ENCODE peak calls at places on chromosomes 13 and 19, in nine cellular contexts. Q is left ventricle myocardium inferior, T is lung, I is nephron progenitor cell, X is PC-3, A is ovary, G is WERI-Rb-1, R is retinal pigment epithelial cell, Y is breast epithelium. S is an unnamed sample.

GRCh38 chr13:96744665-96745331 is 249.5 kb downstream of the OXGR1 start:
- DNase-seq in Q (no peak), T (no peak), I (no peak), X (no peak), A (no peak), G (no peak), R (no peak), Y (no peak), S (no peak)

GRCh38 chr13:113205428-113205931 is 3.0 kb downstream of the PCID2 start:
- DNase-seq in Q (no peak), T (no peak), I (no peak), X (peak), A (no peak), G (no peak), R (no peak), Y (no peak), S (no peak)

GRCh38 chr13:37409756-37410155 is 188.8 kb downstream of the POSTN start:
- DNase-seq in Q (no peak), T (no peak), I (no peak), X (no peak), A (no peak), G (no peak), R (peak), Y (no peak), S (no peak)

GRCh38 chr19:33292595-33293254 is 9.6 kb downstream of the CEBPA start:
- DNase-seq in Q (no peak), T (peak), I (no peak), X (peak), A (no peak), G (peak), R (no peak), Y (no peak), S (peak)

GRCh38 chr13:111383591-111384440 is 63.4 kb downstream of the TEX29 start:
- DNase-seq in Q (no peak), T (no peak), I (no peak), X (no peak), A (no peak), G (no peak), R (no peak), Y (no peak), S (no peak)

GRCh38 chr19:611506-611869 is 21.8 kb downstream of the HCN2 start:
- DNase-seq in Q (no peak), T (no peak), I (no peak), X (peak), A (no peak), G (peak), R (peak), Y (no peak), S (no peak)

GRCh38 chr13:49238621-49239020 is 9.1 kb upstream of the CDADC1 start:
- DNase-seq in Q (no peak), T (no peak), I (no peak), X (peak), A (no peak), G (no peak), R (no peak), Y (no peak), S (no peak)

GRCh38 chr13:35621989-35622388 is 145.5 kb upstream of the MAB21L1 start:
- DNase-seq in Q (no peak), T (no peak), I (no peak), X (peak), A (no peak), G (no peak), R (no peak), Y (no peak), S (no peak)

GRCh38 chr19:15937771-15938170 is 3.4 kb upstream of the CYP4F11 start:
- DNase-seq in Q (no peak), T (peak), I (no peak), X (no peak), A (no peak), G (no peak), R (no peak), Y (no peak), S (no peak)

GRCh38 chr19:1364070-1364719 is 19.5 kb upstream of the NDUFS7 start:
- DNase-seq in Q (no peak), T (no peak), I (no peak), X (no peak), A (no peak), G (no peak), R (no peak), Y (no peak), S (no peak)

GRCh38 chr13:110520431-110521295 is 40.9 kb downstream of the RAB20 start:
- DNase-seq in Q (peak), T (peak), I (no peak), X (no peak), A (peak), G (no peak), R (no peak), Y (peak), S (no peak)

GRCh38 chr13:32170841-32171240 is 139.3 kb downstream of the FRY start:
- DNase-seq in Q (no peak), T (no peak), I (no peak), X (no peak), A (no peak), G (no peak), R (no peak), Y (no peak), S (no peak)

GRCh38 chr13:90443268-90443667 is 904.2 kb upstream of the MIR17HG start:
- DNase-seq in Q (no peak), T (no peak), I (no peak), X (peak), A (no peak), G (no peak), R (no peak), Y (no peak), S (no peak)

GRCh38 chr13:77891041-77891440 is 27.6 kb downstream of the EDNRB start:
- DNase-seq in Q (no peak), T (no peak), I (no peak), X (no peak), A (no peak), G (no peak), R (no peak), Y (no peak), S (no peak)

GRCh38 chr13:94335786-94336357 is 143.6 kb downstream of the DCT start:
- DNase-seq in Q (no peak), T (no peak), I (no peak), X (peak), A (no peak), G (peak), R (peak), Y (no peak), S (no peak)

GRCh38 chr19:8569066-8569761 is 8.0 kb downstream of the MYO1F start:
- DNase-seq in Q (peak), T (peak), I (no peak), X (peak), A (no peak), G (no peak), R (no peak), Y (no peak), S (no peak)

GRCh38 chr13:77521194-77521593 is 14.3 kb upstream of the SCEL start:
- DNase-seq in Q (no peak), T (no peak), I (no peak), X (peak), A (no peak), G (no peak), R (no peak), Y (no peak), S (no peak)

GRCh38 chr13:60869941-60870613 is 473.1 kb downstream of the TDRD3 start:
- DNase-seq in Q (peak), T (no peak), I (no peak), X (no peak), A (no peak), G (no peak), R (no peak), Y (no peak), S (no peak)

GRCh38 chr19:41877490-41877876 is 404 bp downstream of the CD79A start:
- DNase-seq in Q (no peak), T (no peak), I (no peak), X (no peak), A (no peak), G (no peak), R (no peak), Y (no peak), S (no peak)

GRCh38 chr19:56837492-56837891 is 3.0 kb downstream of the PEG3 start:
- DNase-seq in Q (peak), T (peak), I (no peak), X (peak), A (peak), G (peak), R (peak), Y (peak), S (no peak)

GRCh38 chr19:2184422-2185012 is 20.8 kb downstream of the DOT1L start:
- DNase-seq in Q (no peak), T (no peak), I (no peak), X (no peak), A (no peak), G (no peak), R (no peak), Y (no peak), S (no peak)

GRCh38 chr13:113879506-113880360 is 15.9 kb upstream of the GAS6 start:
- DNase-seq in Q (no peak), T (no peak), I (no peak), X (no peak), A (no peak), G (no peak), R (no peak), Y (no peak), S (no peak)

DNA sequence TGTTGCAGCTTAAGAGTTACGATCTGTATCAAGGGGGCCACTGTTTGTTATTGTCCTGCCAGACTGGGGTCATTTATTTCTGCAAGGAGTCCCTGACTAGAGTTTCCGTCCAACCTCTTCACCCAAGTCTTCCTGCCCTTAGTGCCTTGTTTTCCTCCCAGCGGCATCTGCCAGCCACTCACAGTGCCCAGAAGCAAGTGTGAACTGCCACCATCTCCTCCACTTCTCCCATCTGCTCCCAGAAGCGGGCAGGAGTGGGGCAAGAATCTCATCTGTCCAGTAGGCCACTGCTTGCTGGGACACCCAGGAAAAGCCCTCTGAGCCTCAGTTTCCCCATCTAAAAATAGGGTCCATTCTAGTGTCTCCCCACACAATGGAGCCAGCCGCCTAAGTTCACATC is 4.0 kb downstream of the NOVA2 start:
- DNase-seq in Q (no peak), T (no peak), I (no peak), X (no peak), A (no peak), G (no peak), R (no peak), Y (no peak), S (no peak)
- TF ChIP-seq CTCF in Q (no peak), T (no peak), I (no peak), X (no peak), A (no peak), G (no peak), R (no peak), Y (no peak), S (no peak)

DNA sequence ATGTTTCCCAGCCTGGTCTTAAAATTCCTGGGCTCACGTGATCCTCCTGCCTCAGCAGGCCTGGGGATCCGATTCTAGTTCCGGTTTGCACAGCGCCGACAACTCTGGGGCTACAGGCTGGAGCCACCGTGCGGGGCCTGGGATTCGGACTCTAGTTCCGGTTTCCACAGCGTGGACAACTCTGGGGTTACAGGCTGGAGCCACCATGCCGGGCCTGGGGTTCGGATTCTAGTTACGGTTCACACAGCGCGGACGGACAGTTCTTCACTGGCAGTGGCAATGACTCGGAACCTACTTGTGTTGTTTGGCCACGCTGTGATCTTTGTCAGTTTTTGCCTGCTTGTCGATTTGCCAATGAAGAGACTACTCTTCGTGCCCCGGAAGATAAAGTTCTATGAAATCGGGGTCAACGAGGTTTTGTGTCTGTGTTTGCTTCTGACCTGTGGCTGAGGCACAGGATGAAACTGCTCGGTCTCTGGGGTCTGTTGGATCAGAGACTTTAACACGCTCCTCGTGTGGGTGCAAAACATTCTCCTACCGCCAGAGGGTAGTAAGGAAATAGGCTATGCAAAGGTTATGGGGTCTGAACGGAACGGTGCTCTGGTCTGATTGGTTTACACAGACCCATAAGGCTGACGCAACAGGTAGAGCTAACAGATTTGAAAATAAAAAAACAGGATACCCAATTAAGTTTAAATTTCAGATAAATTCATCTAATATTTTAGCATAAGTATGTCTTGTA is 12.1 kb upstream of the ZSCAN1 start:
- DNase-seq in Q (no peak), T (peak), I (no peak), X (no peak), A (no peak), G (peak), R (no peak), Y (peak), S (peak)
- TF ChIP-seq CTCF in Q (peak), T (peak), I (no peak), X (peak), A (no peak), G (peak), R (peak), Y (peak), S (peak)

GRCh38 chr13:95552208-95552538 is 347 bp upstream of the CLDN10 start:
- DNase-seq in Q (no peak), T (no peak), I (no peak), X (no peak), A (no peak), G (no peak), R (no peak), Y (no peak), S (no peak)

GRCh38 chr13:95556981-95557380 is 4.5 kb downstream of the CLDN10 start:
- DNase-seq in Q (no peak), T (no peak), I (no peak), X (no peak), A (no peak), G (no peak), R (no peak), Y (no peak), S (no peak)

GRCh38 chr13:95553271-95553588 is 710 bp downstream of the CLDN10 start:
- DNase-seq in Q (no peak), T (no peak), I (no peak), X (no peak), A (no peak), G (no peak), R (no peak), Y (no peak), S (no peak)

GRCh38 chr13:95553614-95554385 is 1.3 kb downstream of the CLDN10 start:
- DNase-seq in Q (no peak), T (no peak), I (peak), X (peak), A (no peak), G (no peak), R (no peak), Y (no peak), S (no peak)

GRCh38 chr13:95552539-95553270 is at the start of gene CLDN10:
- DNase-seq in Q (no peak), T (no peak), I (peak), X (no peak), A (no peak), G (no peak), R (no peak), Y (no peak), S (no peak)
- TF ChIP-seq CTCF in Q (peak), T (no peak), I (peak), X (no peak), A (no peak), G (no peak), R (peak), Y (no peak), S (peak)

GRCh38 chr19:20171285-20171684 is 4.3 kb downstream of the ZNF486 start:
- DNase-seq in Q (no peak), T (no peak), I (no peak), X (no peak), A (no peak), G (no peak), R (no peak), Y (no peak), S (no peak)

GRCh38 chr19:20164456-20164855 is 2.6 kb upstream of the ZNF486 start:
- DNase-seq in Q (no peak), T (no peak), I (no peak), X (no peak), A (no peak), G (no peak), R (no peak), Y (no peak), S (no peak)

GRCh38 chr19:20165971-20166592 is 932 bp upstream of the ZNF486 start:
- DNase-seq in Q (no peak), T (no peak), I (no peak), X (no peak), A (no peak), G (no peak), R (no peak), Y (no peak), S (no peak)

GRCh38 chr19:20162821-20163220 is 4.2 kb upstream of the ZNF486 start:
- DNase-seq in Q (no peak), T (no peak), I (no peak), X (no peak), A (no peak), G (no peak), R (no peak), Y (no peak), S (no peak)

GRCh38 chr19:20167020-20167644 is at the start of gene ZNF486:
- DNase-seq in Q (peak), T (peak), I (peak), X (no peak), A (peak), G (peak), R (peak), Y (peak), S (peak)
- TF ChIP-seq CTCF in Q (no peak), T (no peak), I (no peak), X (no peak), A (no peak), G (no peak), R (no peak), Y (no peak), S (no peak)